ENCODE peak calls at places on chromosome 5, in eight cellular contexts. F is Peyer's patch, B is adrenal gland, Y is right lobe of liver, R is A549, Z is breast epithelium, D is thyroid gland, E is heart left ventricle. C is an unnamed sample.

GRCh38 chr5:169581580-169582227 is 1.9 kb upstream of the SPDL1 start:
- DNase-seq in F (peak; percentile 83), B (peak; percentile 67), Y (peak; percentile 19), R (peak; percentile 66), Z (no peak), D (peak; percentile 62), E (no peak), C (no peak)

GRCh38 chr5:55914141-55914413 is 62.9 kb downstream of the IL31RA start:
- DNase-seq in F (no peak), B (no peak), Y (no peak), R (no peak), Z (no peak), D (no peak), E (no peak), C (no peak)

GRCh38 chr5:10250804-10251276 is 760 bp downstream of the CCT5 start:
- DNase-seq in F (no peak), B (no peak), Y (no peak), R (no peak), Z (no peak), D (no peak), E (no peak), C (no peak)

GRCh38 chr5:1542755-1543154 is 19.0 kb upstream of the LPCAT1 start:
- DNase-seq in F (peak; percentile 72), B (no peak), Y (peak; percentile 41), R (peak; percentile 86), Z (no peak), D (no peak), E (peak; percentile 36), C (peak; percentile 91)

GRCh38 chr5:123092696-123093095 is 3.7 kb downstream of the PRDM6 start:
- DNase-seq in F (no peak), B (no peak), Y (no peak), R (no peak), Z (no peak), D (no peak), E (no peak), C (no peak)

GRCh38 chr5:68214472-68215207 is 916 bp upstream of the PIK3R1 start:
- DNase-seq in F (peak; percentile 55), B (no peak), Y (peak; percentile 87), R (peak; percentile 3), Z (no peak), D (peak; percentile 47), E (no peak), C (no peak)

GRCh38 chr5:53730938-53731337 is 170.5 kb downstream of the NDUFS4 start:
- DNase-seq in F (no peak), B (peak; percentile 14), Y (no peak), R (no peak), Z (no peak), D (no peak), E (no peak), C (no peak)

GRCh38 chr5:152140391-152140790 is 215.7 kb upstream of the GLRA1 start:
- DNase-seq in F (no peak), B (no peak), Y (no peak), R (no peak), Z (no peak), D (no peak), E (no peak), C (no peak)

GRCh38 chr5:27011274-27011673 is 27.1 kb downstream of the CDH9 start:
- DNase-seq in F (no peak), B (no peak), Y (no peak), R (no peak), Z (no peak), D (no peak), E (no peak), C (no peak)

GRCh38 chr5:127892467-127893207 is 189.4 kb downstream of the CCDC192 start:
- DNase-seq in F (no peak), B (no peak), Y (no peak), R (peak; percentile 72), Z (no peak), D (no peak), E (no peak), C (no peak)

GRCh38 chr5:74296685-74297084 is 343.8 kb downstream of the ENC1 start:
- DNase-seq in F (no peak), B (peak; percentile 19), Y (no peak), R (no peak), Z (no peak), D (peak; percentile 64), E (no peak), C (no peak)

GRCh38 chr5:177195307-177195952 is 61.9 kb downstream of the NSD1 start:
- DNase-seq in F (no peak), B (peak; percentile 84), Y (no peak), R (no peak), Z (no peak), D (no peak), E (no peak), C (no peak)

GRCh38 chr5:107112207-107112606 is 558.5 kb downstream of the EFNA5 start:
- DNase-seq in F (no peak), B (no peak), Y (no peak), R (no peak), Z (no peak), D (no peak), E (no peak), C (no peak)

GRCh38 chr5:146340260-146341081 is 1.8 kb downstream of the POU4F3 start:
- DNase-seq in F (no peak), B (peak; percentile 61), Y (peak; percentile 36), R (peak; percentile 20), Z (peak; percentile 63), D (peak; percentile 56), E (no peak), C (peak; percentile 68)

GRCh38 chr5:91121347-91121993 is 261.6 kb downstream of the ARRDC3 start:
- DNase-seq in F (no peak), B (no peak), Y (no peak), R (no peak), Z (no peak), D (no peak), E (no peak), C (no peak)

GRCh38 chr5:91122663-91123062 is 260.5 kb downstream of the ARRDC3 start:
- DNase-seq in F (no peak), B (no peak), Y (no peak), R (no peak), Z (no peak), D (no peak), E (no peak), C (no peak)

GRCh38 chr5:91118802-91119201 is 264.3 kb downstream of the ARRDC3 start:
- DNase-seq in F (no peak), B (no peak), Y (no peak), R (no peak), Z (no peak), D (no peak), E (no peak), C (no peak)

GRCh38 chr5:91119265-91119664 is 263.9 kb downstream of the ARRDC3 start:
- DNase-seq in F (no peak), B (no peak), Y (no peak), R (no peak), Z (no peak), D (no peak), E (no peak), C (no peak)

GRCh38 chr5:91119941-91120850 is 262.9 kb downstream of the ARRDC3 start:
- DNase-seq in F (no peak), B (no peak), Y (no peak), R (no peak), Z (no peak), D (peak; percentile 53), E (no peak), C (no peak)
- TF ChIP-seq POLR2A in F (no peak), B (no peak), Y (no peak), R (no peak), Z (no peak), D (no peak), E (no peak), C (no peak)

DNA sequence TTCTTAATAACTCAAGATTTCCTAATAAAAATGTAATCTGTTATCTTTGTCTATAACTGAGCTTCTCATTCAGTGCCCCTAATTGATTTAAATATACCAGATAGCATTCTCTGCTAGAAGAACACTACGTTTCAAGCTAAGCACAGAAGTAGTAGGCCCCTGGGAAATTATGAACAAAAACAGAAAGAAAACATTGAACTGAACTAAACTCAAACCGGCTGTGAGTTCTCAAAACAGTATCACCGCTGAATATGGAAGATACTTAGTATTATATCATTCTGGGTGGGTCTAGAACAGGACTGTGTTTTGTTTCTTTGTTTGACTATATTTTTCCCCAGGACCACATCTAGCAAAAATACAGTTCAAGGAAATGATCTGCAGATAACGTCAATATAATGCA is 95.1 kb upstream of the HMHB1 start:
- DNase-seq in F (no peak), B (no peak), Y (no peak), R (no peak), Z (no peak), D (no peak), E (no peak), C (no peak)
- TF ChIP-seq POLR2A in F (no peak), B (no peak), Y (no peak), R (no peak), Z (no peak), D (no peak), E (no peak), C (no peak)

GRCh38 chr5:134561871-134562296 is 36.4 kb downstream of the JADE2 start:
- DNase-seq in F (no peak), B (peak; percentile 98), Y (peak; percentile 80), R (peak; percentile 53), Z (no peak), D (no peak), E (peak; percentile 80), C (peak; percentile 86)
- TF ChIP-seq POLR2A in F (no peak), B (no peak), Y (no peak), R (no peak), Z (no peak), D (no peak), E (no peak), C (no peak)

GRCh38 chr5:9013147-9013546 is 532.7 kb downstream of the SEMA5A start:
- DNase-seq in F (no peak), B (no peak), Y (no peak), R (no peak), Z (no peak), D (no peak), E (no peak), C (no peak)

GRCh38 chr5:9015250-9015936 is 530.5 kb downstream of the SEMA5A start:
- DNase-seq in F (no peak), B (no peak), Y (no peak), R (no peak), Z (no peak), D (no peak), E (no peak), C (no peak)

GRCh38 chr5:9015937-9016270 is 530.0 kb downstream of the SEMA5A start:
- DNase-seq in F (no peak), B (no peak), Y (no peak), R (no peak), Z (no peak), D (no peak), E (no peak), C (no peak)

DNA sequence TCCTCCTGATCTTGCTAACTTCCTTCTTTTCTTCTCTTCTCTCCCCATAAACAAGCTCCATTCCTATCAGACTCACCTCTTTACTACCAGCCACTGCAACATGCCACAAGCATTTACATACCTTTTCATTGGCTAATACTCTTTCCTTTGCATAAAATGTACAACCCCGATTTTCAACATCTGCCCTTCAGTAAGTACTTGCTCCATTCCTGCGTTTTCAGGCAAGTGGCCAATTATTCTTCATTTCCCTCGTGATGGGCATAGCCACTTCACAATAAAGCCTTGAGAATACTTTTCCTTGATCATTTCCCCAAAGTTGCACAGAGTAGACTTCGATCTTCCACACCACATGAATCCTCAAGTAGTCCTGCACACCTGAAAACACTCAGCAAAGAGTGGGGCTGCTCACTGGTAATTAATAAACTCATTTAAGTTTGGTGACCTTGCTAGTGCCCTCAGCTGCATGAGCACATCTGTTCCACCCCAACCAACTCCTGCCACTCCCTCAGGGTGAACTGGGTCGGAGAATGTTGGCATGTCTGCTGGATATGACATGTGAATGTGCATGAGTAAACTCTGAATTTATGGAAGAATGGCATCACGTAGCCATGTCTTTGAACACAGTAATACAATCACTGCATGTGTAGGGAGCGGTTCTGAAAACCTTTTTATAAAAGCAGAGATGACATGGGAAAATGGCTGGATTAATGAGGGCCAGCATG is 535.8 kb downstream of the SEMA5A start:
- DNase-seq in F (no peak), B (no peak), Y (no peak), R (no peak), Z (no peak), D (no peak), E (no peak), C (no peak)
- TF ChIP-seq POLR2A in F (no peak), B (no peak), Y (no peak), R (no peak), Z (no peak), D (no peak), E (no peak), C (no peak)